ENCODE peak calls at places on chromosomes 2 and 18, in five cellular contexts. M, U, W, Y and Z are unnamed samples.

GRCh38 chr2:109513749-109514588 is 99.8 kb downstream of the SEPTIN10 start:
- DNase-seq in W (no peak), Y (peak), U (no peak), M (no peak), Z (no peak)

GRCh38 chr18:7735606-7736175 is 168.6 kb downstream of the PTPRM start:
- DNase-seq in M (no peak), U (no peak), Y (no peak), W (no peak), Z (no peak)

GRCh38 chr2:53450885-53451284 is 316.7 kb upstream of the CHAC2 start:
- DNase-seq in W (no peak), M (no peak), U (no peak), Y (no peak), Z (no peak)

GRCh38 chr2:43759195-43759594 is 14.6 kb upstream of the DYNC2LI1 start:
- DNase-seq in W (no peak), M (no peak), Y (peak), U (no peak), Z (no peak)

GRCh38 chr2:39301352-39301751 is 57.6 kb upstream of the CDKL4 start:
- DNase-seq in U (no peak), M (no peak), W (no peak), Y (no peak), Z (no peak)

GRCh38 chr18:9419956-9420631 is 55.2 kb upstream of the RALBP1 start:
- DNase-seq in W (no peak), U (no peak), Y (no peak), M (no peak), Z (no peak)

GRCh38 chr2:25104741-25105140 is 62.9 kb downstream of the EFR3B start:
- DNase-seq in M (no peak), W (no peak), Y (no peak), U (no peak), Z (no peak)

GRCh38 chr2:26630669-26631360 is 10.4 kb downstream of the CIB4 start:
- DNase-seq in M (no peak), U (no peak), Y (peak), W (no peak), Z (no peak)

GRCh38 chr2:16817305-16818202 is 151.9 kb upstream of the CYRIA start:
- DNase-seq in Y (no peak), U (no peak), W (no peak), M (no peak), Z (no peak)

GRCh38 chr2:39525636-39526412 is 88.7 kb upstream of the MAP4K3 start:
- DNase-seq in Y (no peak), W (no peak), U (no peak), M (no peak), Z (no peak)